ENCODE peak calls at places on chromosomes 12 and 14, in five cellular contexts. Y is heart right ventricle, Z is IMR-90, F is pancreas, U is heart left ventricle. Q is an unnamed sample.

GRCh38 chr14:68767248-68767645 is 25.6 kb downstream of the ZFP36L1 start:
- DNase-seq in F (no peak), Z (no peak), Y (no peak), U (no peak), Q (no peak)

GRCh38 chr12:55742719-55743130 is at the start of gene GDF11:
- DNase-seq in Z (peak; percentile 74), Y (peak; percentile 83), F (peak; percentile 81), U (peak; percentile 87), Q (peak; percentile 77)

GRCh38 chr12:58079806-58080205 is 138.4 kb downstream of the ATP23 start:
- DNase-seq in Z (no peak), F (no peak), U (no peak), Y (no peak), Q (no peak)

GRCh38 chr14:91349481-91350074 is 68.0 kb downstream of the CCDC88C start:
- DNase-seq in U (no peak), F (no peak), Z (no peak), Y (no peak), Q (no peak)

GRCh38 chr12:121709478-121709890 is 3.1 kb upstream of the TMEM120B start:
- DNase-seq in Z (peak; percentile 83), Y (no peak), F (no peak), U (no peak), Q (no peak)

GRCh38 chr14:23392613-23393012 is 15.5 kb downstream of the MYH6 start:
- DNase-seq in F (no peak), U (no peak), Z (no peak), Y (no peak), Q (no peak)

GRCh38 chr12:88063375-88063774 is 34.2 kb upstream of the C12orf50 start:
- DNase-seq in Z (peak; percentile 18), Y (no peak), U (no peak), F (no peak), Q (no peak)

GRCh38 chr12:124564232-124564958 is 3.0 kb downstream of the NCOR2 start:
- DNase-seq in F (no peak), Y (no peak), U (no peak), Z (no peak), Q (no peak)

GRCh38 chr14:69669375-69669774 is 58.0 kb downstream of the SUSD6 start:
- DNase-seq in Z (no peak), U (no peak), Y (no peak), F (no peak), Q (no peak)

GRCh38 chr14:35883677-35884293 is 57.6 kb downstream of the BRMS1L start:
- DNase-seq in U (no peak), F (no peak), Y (no peak), Z (peak; percentile 18), Q (no peak)

GRCh38 chr14:65052832-65053231 is 49.5 kb downstream of the MAX start:
- DNase-seq in U (no peak), Y (no peak), Z (no peak), F (no peak), Q (no peak)

GRCh38 chr12:4307593-4308333 is 13.2 kb upstream of the TIGAR start:
- DNase-seq in Z (peak; percentile 79), Y (peak; percentile 70), U (peak; percentile 77), F (peak; percentile 71), Q (peak; percentile 76)

GRCh38 chr12:92065664-92066063 is 80.0 kb downstream of the BTG1 start:
- DNase-seq in Y (no peak), U (no peak), Z (no peak), F (no peak), Q (no peak)

GRCh38 chr14:34781242-34781641 is 66.8 kb upstream of the CFL2 start:
- DNase-seq in Z (peak; percentile 96), Y (no peak), F (no peak), U (no peak), Q (no peak)

GRCh38 chr12:31324116-31324844 is 1.7 kb downstream of the SINHCAF start:
- DNase-seq in U (peak; percentile 67), Z (peak; percentile 73), F (peak; percentile 89), Y (peak; percentile 57), Q (peak; percentile 68)

GRCh38 chr12:75876843-75877587 is 154.6 kb downstream of the PHLDA1 start:
- DNase-seq in U (no peak), Z (no peak), F (no peak), Y (no peak), Q (no peak)

GRCh38 chr14:97777622-97778021 is 980.4 kb downstream of the VRK1 start:
- DNase-seq in Y (no peak), F (no peak), U (no peak), Z (no peak), Q (no peak)

GRCh38 chr12:90090929-90091651 is 382.5 kb upstream of the ATP2B1 start:
- DNase-seq in U (peak; percentile 38), F (no peak), Y (no peak), Z (peak; percentile 94), Q (peak; percentile 46)

GRCh38 chr12:570237-570925 is 92.9 kb downstream of the NINJ2 start:
- DNase-seq in F (peak; percentile 69), U (peak; percentile 91), Z (peak; percentile 82), Y (peak; percentile 81), Q (peak; percentile 86)

GRCh38 chr12:100741084-100741711 is 53.4 kb upstream of the ANO4 start:
- DNase-seq in Z (peak; percentile 37), F (no peak), U (no peak), Y (no peak), Q (no peak)

GRCh38 chr14:32697704-32698103 is 241.0 kb upstream of the NPAS3 start:
- DNase-seq in F (no peak), Y (no peak), U (no peak), Z (peak; percentile 54), Q (no peak)

GRCh38 chr14:81323621-81324400 is 76.3 kb downstream of the STON2 start:
- DNase-seq in U (no peak), F (no peak), Z (no peak), Y (no peak), Q (no peak)

GRCh38 chr14:65478596-65478995 is 66.1 kb downstream of the FUT8 start:
- DNase-seq in U (no peak), F (no peak), Y (no peak), Z (peak; percentile 10), Q (no peak)

GRCh38 chr12:54282949-54283593 is 2.5 kb downstream of the HNRNPA1 start:
- DNase-seq in Z (no peak), Y (no peak), U (no peak), F (no peak), Q (no peak)

GRCh38 chr12:131454418-131455217 is 256.3 kb upstream of the SFSWAP start:
- DNase-seq in Z (no peak), Y (peak; percentile 32), U (no peak), F (peak; percentile 72), Q (no peak)

GRCh38 chr14:89493877-89494634 is 77.0 kb upstream of the FOXN3 start:
- DNase-seq in Y (no peak), U (no peak), F (no peak), Z (no peak), Q (no peak)

GRCh38 chr12:109821968-109822367 is 11.2 kb downstream of the TRPV4 start:
- DNase-seq in Z (no peak), Y (no peak), F (no peak), U (no peak), Q (no peak)

GRCh38 chr12:87782838-87783237 is 246.4 kb downstream of the C12orf50 start:
- DNase-seq in Z (no peak), Y (no peak), U (no peak), F (peak; percentile 60), Q (no peak)

GRCh38 chr12:124406043-124406442 is 111.2 kb downstream of the RFLNA start:
- DNase-seq in Y (no peak), F (no peak), Z (no peak), U (no peak), Q (no peak)

GRCh38 chr14:49940805-49941421 is 48.0 kb downstream of the ARF6 start:
- DNase-seq in Y (no peak), U (no peak), F (no peak), Z (peak; percentile 64), Q (no peak)

GRCh38 chr12:63040526-63041220 is 105.7 kb upstream of the PPM1H start:
- DNase-seq in Z (no peak), Y (no peak), U (no peak), F (no peak), Q (no peak)

GRCh38 chr12:63038361-63039100 is 103.6 kb upstream of the PPM1H start:
- DNase-seq in Y (no peak), F (no peak), Z (no peak), U (no peak), Q (no peak)

GRCh38 chr12:63036216-63036973 is 101.4 kb upstream of the PPM1H start:
- DNase-seq in U (no peak), F (no peak), Z (no peak), Y (no peak), Q (no peak)

GRCh38 chr12:63036974-63037335 is 102.0 kb upstream of the PPM1H start:
- DNase-seq in U (no peak), Z (no peak), F (no peak), Y (no peak), Q (no peak)

GRCh38 chr12:63037721-63038120 is 102.8 kb upstream of the PPM1H start:
- DNase-seq in Z (no peak), Y (no peak), U (no peak), F (no peak), Q (no peak)
- H3K4me3 ChIP-seq in Z (no peak overlapping the region), Y (no peak overlapping the region), U (no peak overlapping the region), F (no peak overlapping the region), Q (no peak overlapping the region)

GRCh38 chr12:52202361-52203078 is 10.7 kb upstream of the KRT80 start:
- DNase-seq in U (peak; percentile 19), Z (peak; percentile 16), F (peak; percentile 51), Y (no peak), Q (no peak)

GRCh38 chr12:52203126-52203921 is 11.5 kb upstream of the KRT80 start:
- DNase-seq in Z (peak; percentile 77), Y (peak; percentile 74), F (peak; percentile 65), U (peak; percentile 57), Q (peak; percentile 56)

GRCh38 chr12:52205584-52206308 is 13.9 kb upstream of the KRT80 start:
- DNase-seq in U (no peak), Y (no peak), Z (no peak), F (no peak), Q (no peak)

GRCh38 chr12:52204931-52205505 is 13.2 kb upstream of the KRT80 start:
- DNase-seq in Y (no peak), Z (no peak), U (no peak), F (peak; percentile 48), Q (no peak)

GRCh38 chr12:52204095-52204930 is 12.5 kb upstream of the KRT80 start:
- DNase-seq in Y (no peak), U (no peak), F (peak; percentile 51), Z (peak; percentile 81), Q (no peak)
- H3K4me1 ChIP-seq in Y (peaks cover 14% of the 10 kb centered on the region), U (peaks cover 36% of the 10 kb centered on the region), F (peaks cover 14% of the 10 kb centered on the region), Z (peaks cover 32% of the 10 kb centered on the region), Q (peaks cover 5% of the 10 kb centered on the region)

GRCh38 chr14:101729382-101729781 is 32.1 kb upstream of the PPP2R5C start:
- DNase-seq in F (no peak), Y (no peak), Z (no peak), U (no peak), Q (no peak)

GRCh38 chr14:101730626-101731186 is 30.8 kb upstream of the PPP2R5C start:
- DNase-seq in Y (no peak), U (no peak), Z (no peak), F (no peak), Q (no peak)

GRCh38 chr14:101732128-101732527 is 29.4 kb upstream of the PPP2R5C start:
- DNase-seq in F (no peak), Z (no peak), Y (no peak), U (no peak), Q (no peak)

GRCh38 chr14:101733211-101733610 is 28.3 kb upstream of the PPP2R5C start:
- DNase-seq in Z (peak; percentile 48), U (no peak), F (no peak), Y (no peak), Q (no peak)

GRCh38 chr14:101731187-101732080 is 30.1 kb upstream of the PPP2R5C start:
- DNase-seq in Y (peak; percentile 39), Z (peak; percentile 41), F (peak; percentile 76), U (peak; percentile 66), Q (peak; percentile 54)
- H3K27ac ChIP-seq in Y (no peak overlapping the region), Z (no peak overlapping the region), F (peak overlapping the region; percentile 93), U (no peak overlapping the region), Q (no peak overlapping the region)

GRCh38 chr12:1782215-1782614 is 38.1 kb upstream of the LRTM2 start:
- DNase-seq in F (no peak), Z (no peak), U (no peak), Y (no peak), Q (no peak)
- H3K4me3 ChIP-seq in F (no peak overlapping the region), Z (no peak overlapping the region), U (no peak overlapping the region), Y (no peak overlapping the region), Q (no peak overlapping the region)

Q was measured in psoas muscle.